ENCODE peak calls at places on chromosome 22, in eight cellular contexts. A, C, E, P, R, O, J and F are unnamed samples.

GRCh38 chr22:42747701-42748513 is 27.2 kb upstream of the A4GALT start:
- DNase-seq in A (no peak), C (no peak), E (peak), P (no peak), R (no peak), O (no peak), J (no peak), F (no peak)

GRCh38 chr22:24697141-24697540 is 77.4 kb downstream of the PIWIL3 start:
- DNase-seq in A (no peak), C (no peak), E (no peak), P (no peak), R (no peak), O (no peak), J (no peak), F (no peak)

GRCh38 chr22:42269407-42270177 is 861 bp downstream of the TCF20 start:
- DNase-seq in A (peak), C (no peak), E (no peak), P (peak), R (peak), O (peak), J (no peak), F (no peak)

GRCh38 chr22:37601540-37602442 is 6.8 kb upstream of the GGA1 start:
- DNase-seq in A (peak), C (no peak), E (peak), P (no peak), R (peak), O (no peak), J (no peak), F (peak)

GRCh38 chr22:27962268-27963191 is 43.5 kb upstream of the PITPNB start:
- DNase-seq in A (no peak), C (no peak), E (peak), P (no peak), R (no peak), O (no peak), J (no peak), F (no peak)

GRCh38 chr22:22358136-22358535 is 113.5 kb downstream of the VPREB1 start:
- DNase-seq in A (no peak), C (no peak), E (no peak), P (no peak), R (no peak), O (no peak), J (no peak), F (no peak)

GRCh38 chr22:39456262-39457046 is at the start of gene MGAT3:
- DNase-seq in A (no peak), C (no peak), E (no peak), P (no peak), R (no peak), O (no peak), J (no peak), F (no peak)

GRCh38 chr22:19874307-19875060 is 19.8 kb upstream of the GNB1L start:
- DNase-seq in A (no peak), C (no peak), E (no peak), P (peak), R (no peak), O (peak), J (peak), F (no peak)

GRCh38 chr22:20434773-20435172 is 2.9 kb downstream of the SCARF2 start:
- DNase-seq in A (no peak), C (no peak), E (no peak), P (peak), R (no peak), O (peak), J (no peak), F (no peak)

GRCh38 chr22:32761251-32761903 is 40.1 kb upstream of the TIMP3 start:
- DNase-seq in A (no peak), C (no peak), E (peak), P (no peak), R (no peak), O (no peak), J (no peak), F (no peak)

GRCh38 chr22:36744413-36744765 is 31.5 kb downstream of the IFT27 start:
- DNase-seq in A (no peak), C (no peak), E (no peak), P (no peak), R (no peak), O (no peak), J (no peak), F (no peak)

GRCh38 chr22:20304646-20305045 is 15.2 kb downstream of the DGCR6L start:
- DNase-seq in A (no peak), C (no peak), E (no peak), P (no peak), R (no peak), O (no peak), J (no peak), F (no peak)

GRCh38 chr22:17371446-17371845 is 2.2 kb downstream of the CECR2 start:
- DNase-seq in A (no peak), C (no peak), E (no peak), P (no peak), R (no peak), O (no peak), J (no peak), F (no peak)

GRCh38 chr22:19422440-19423301 is 8.9 kb downstream of the HIRA start:
- DNase-seq in A (no peak), C (no peak), E (peak), P (no peak), R (no peak), O (no peak), J (no peak), F (no peak)

GRCh38 chr22:22228921-22229320 is 15.7 kb upstream of the VPREB1 start:
- DNase-seq in A (no peak), C (no peak), E (no peak), P (no peak), R (no peak), O (no peak), J (no peak), F (no peak)

DNA sequence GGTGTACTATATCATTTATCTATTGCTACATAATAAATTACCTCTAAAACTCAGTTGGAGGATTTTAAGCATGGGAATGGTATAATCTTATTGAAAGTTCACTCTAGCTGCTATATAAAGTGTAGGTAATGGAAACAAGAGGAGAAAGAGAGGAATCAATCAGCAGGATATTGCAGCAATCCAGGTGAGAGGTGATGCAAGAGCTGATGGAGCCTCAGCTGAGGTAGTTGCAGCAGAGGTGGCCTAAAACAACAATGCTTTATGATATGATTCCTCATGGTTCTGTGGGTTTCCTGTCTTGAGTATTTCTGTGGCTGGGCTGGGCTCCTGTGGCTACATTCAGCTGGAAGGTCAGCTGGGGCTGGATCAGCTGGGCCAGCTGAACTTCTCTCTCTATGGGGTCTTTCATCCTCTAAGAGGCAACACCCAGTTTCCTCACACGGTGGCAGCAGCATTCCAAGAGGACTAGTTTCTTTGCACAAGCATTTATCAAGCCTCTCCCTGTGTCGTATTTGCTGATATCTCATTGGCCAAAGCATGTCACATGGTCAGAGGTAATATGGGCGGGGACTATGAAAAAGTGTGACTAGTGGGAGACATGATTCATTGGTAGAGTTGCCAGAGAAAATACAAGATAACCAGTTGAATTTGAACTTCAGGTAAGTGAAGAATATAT is 135.4 kb upstream of the LARGE1 start:
- DNase-seq in A (no peak), C (no peak), E (no peak), P (no peak), R (no peak), O (no peak), J (no peak), F (no peak)
- TF ChIP-seq CTCF in A (no peak), C (no peak), E (no peak), P (no peak), R (no peak), O (peak), J (no peak), F (no peak)

GRCh38 chr22:50299724-50300619 is 7.5 kb downstream of the PLXNB2 start:
- DNase-seq in A (no peak), C (no peak), E (no peak), P (no peak), R (peak), O (no peak), J (no peak), F (no peak)

GRCh38 chr22:50297510-50298265 is 9.8 kb downstream of the PLXNB2 start:
- DNase-seq in A (no peak), C (no peak), E (no peak), P (no peak), R (no peak), O (no peak), J (no peak), F (no peak)

GRCh38 chr22:50300620-50301257 is 6.7 kb downstream of the PLXNB2 start:
- DNase-seq in A (no peak), C (no peak), E (no peak), P (no peak), R (no peak), O (no peak), J (no peak), F (no peak)

GRCh38 chr22:50298266-50298637 is 9.2 kb downstream of the PLXNB2 start:
- DNase-seq in A (no peak), C (no peak), E (no peak), P (no peak), R (no peak), O (no peak), J (no peak), F (no peak)

GRCh38 chr22:50298937-50299656 is 8.3 kb downstream of the PLXNB2 start:
- DNase-seq in A (no peak), C (no peak), E (no peak), P (no peak), R (no peak), O (no peak), J (no peak), F (no peak)
- H3K4me3 ChIP-seq in A (no peak), C (no peak), E (no peak), P (peak), R (peak), O (peak), J (peak), F (peak)

GRCh38 chr22:43976861-43977795 is 21.9 kb downstream of the SAMM50 start:
- DNase-seq in A (no peak), C (no peak), E (no peak), P (no peak), R (no peak), O (no peak), J (peak), F (no peak)
- TF ChIP-seq CTCF in A (no peak), C (no peak), E (peak), P (no peak), R (no peak), O (no peak), J (no peak), F (no peak)

DNA sequence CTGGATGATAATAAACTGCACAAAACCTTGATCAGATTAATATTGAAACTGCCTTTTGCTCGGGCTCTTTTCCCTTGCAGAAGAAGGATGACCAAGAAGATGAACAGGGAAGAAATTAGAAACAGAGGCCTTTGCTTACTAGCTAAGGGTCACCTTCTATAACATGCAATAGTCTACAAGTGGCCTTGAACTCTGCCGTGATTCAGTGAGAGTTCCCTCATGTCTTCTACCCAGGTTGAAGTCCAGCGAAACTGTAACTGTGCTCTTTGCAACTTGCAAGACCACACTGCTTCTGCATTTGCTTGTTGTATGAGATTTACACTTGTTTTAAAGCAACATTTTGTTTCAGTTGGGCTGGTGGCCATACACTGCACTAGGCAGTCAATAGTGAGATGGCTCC is 108.4 kb downstream of the IGLL1 start:
- DNase-seq in A (no peak), C (no peak), E (no peak), P (no peak), R (no peak), O (no peak), J (no peak), F (no peak)
- H3K4me3 ChIP-seq in A (no peak), C (no peak), E (no peak), P (no peak), R (no peak), O (no peak), J (no peak), F (no peak)